ENCODE peak calls at places on chromosomes 7 and 10, in seven cellular contexts. A is left ventricle myocardium inferior, Z is GM13976, V is B cell, D is left lung, E is neural progenitor cell, T is MM.1S. B is an unnamed sample.

GRCh38 chr7:91720255-91720937 is 160.1 kb downstream of the MTERF1 start:
- DNase-seq in A (no peak), Z (no peak), V (no peak), D (no peak), E (no peak), T (no peak), B (no peak)

GRCh38 chr10:49647985-49648795 is 31.3 kb upstream of the C10orf53 start:
- DNase-seq in A (no peak), Z (no peak), V (no peak), D (no peak), E (no peak), T (no peak), B (no peak)

GRCh38 chr10:124083047-124083739 is 10.2 kb downstream of the CHST15 start:
- DNase-seq in A (no peak), Z (no peak), V (no peak), D (no peak), E (no peak), T (no peak), B (no peak)

GRCh38 chr7:137674551-137675409 is 172.0 kb downstream of the DGKI start:
- DNase-seq in A (no peak), Z (no peak), V (no peak), D (no peak), E (no peak), T (no peak), B (no peak)

GRCh38 chr10:42975005-42975493 is 101.8 kb upstream of the RET start:
- DNase-seq in A (no peak), Z (no peak), V (no peak), D (no peak), E (no peak), T (no peak), B (no peak)

GRCh38 chr10:132536241-132536963 is 1.2 kb upstream of the INPP5A start:
- DNase-seq in A (peak), Z (peak), V (no peak), D (peak), E (peak), T (no peak), B (no peak)

GRCh38 chr7:116953727-116954442 is 584 bp downstream of the ST7 start:
- DNase-seq in A (peak), Z (peak), V (peak), D (peak), E (peak), T (peak), B (no peak)

GRCh38 chr10:22500567-22501369 is 155.5 kb downstream of the SPAG6 start:
- DNase-seq in A (no peak), Z (no peak), V (no peak), D (no peak), E (no peak), T (no peak), B (no peak)

GRCh38 chr10:79270471-79271246 is 76.6 kb upstream of the PPIF start:
- DNase-seq in A (peak), Z (no peak), V (no peak), D (peak), E (no peak), T (no peak), B (no peak)

GRCh38 chr10:43294241-43294658 is 27.4 kb upstream of the RASGEF1A start:
- DNase-seq in A (no peak), Z (no peak), V (no peak), D (no peak), E (no peak), T (no peak), B (no peak)

GRCh38 chr10:68861253-68861652 is 33.9 kb downstream of the STOX1 start:
- DNase-seq in A (no peak), Z (no peak), V (no peak), D (no peak), E (no peak), T (no peak), B (no peak)

GRCh38 chr10:129780901-129781795 is 182.9 kb downstream of the EBF3 start:
- DNase-seq in A (no peak), Z (no peak), V (no peak), D (peak), E (no peak), T (no peak), B (no peak)

GRCh38 chr7:101673951-101674350 is 44.9 kb upstream of the MYL10 start:
- DNase-seq in A (no peak), Z (no peak), V (no peak), D (no peak), E (no peak), T (no peak), B (no peak)

GRCh38 chr10:78286186-78286585 is 252.5 kb downstream of the RPS24 start:
- DNase-seq in A (no peak), Z (no peak), V (no peak), D (no peak), E (peak), T (no peak), B (no peak)

GRCh38 chr10:82874671-82875070 is 999.7 kb downstream of the NRG3 start:
- DNase-seq in A (no peak), Z (no peak), V (no peak), D (no peak), E (no peak), T (no peak), B (no peak)

GRCh38 chr7:77759294-77759889 is 38.8 kb downstream of the TMEM60 start:
- DNase-seq in A (no peak), Z (peak), V (peak), D (no peak), E (peak), T (peak), B (peak)

GRCh38 chr10:43078986-43079273 is 2.1 kb downstream of the RET start:
- DNase-seq in A (peak), Z (peak), V (no peak), D (no peak), E (peak), T (no peak), B (no peak)

GRCh38 chr7:29194206-29194593 is 375 bp upstream of the CHN2 start:
- DNase-seq in A (peak), Z (no peak), V (no peak), D (peak), E (peak), T (no peak), B (no peak)

GRCh38 chr10:12605580-12606405 is 256.4 kb downstream of the CAMK1D start:
- DNase-seq in A (peak), Z (peak), V (peak), D (peak), E (peak), T (peak), B (no peak)

GRCh38 chr10:123583639-123584418 is 82.3 kb upstream of the GPR26 start:
- DNase-seq in A (peak), Z (peak), V (no peak), D (peak), E (peak), T (no peak), B (no peak)

GRCh38 chr10:84256510-84257342 is 11.9 kb downstream of the RGR start:
- DNase-seq in A (peak), Z (peak), V (no peak), D (peak), E (peak), T (no peak), B (no peak)

GRCh38 chr10:45313264-45313873 is 2.0 kb downstream of the OR13A1 start:
- DNase-seq in A (no peak), Z (no peak), V (no peak), D (no peak), E (no peak), T (no peak), B (no peak)

GRCh38 chr7:122652851-122653250 is 46.1 kb downstream of the RNF133 start:
- DNase-seq in A (no peak), Z (no peak), V (no peak), D (no peak), E (no peak), T (no peak), B (no peak)

GRCh38 chr10:124534231-124534798 is 72.7 kb downstream of the LHPP start:
- DNase-seq in A (peak), Z (peak), V (peak), D (peak), E (peak), T (no peak), B (no peak)

GRCh38 chr10:109640915-109641314 is 282.4 kb downstream of the XPNPEP1 start:
- DNase-seq in A (no peak), Z (no peak), V (no peak), D (no peak), E (no peak), T (no peak), B (no peak)

GRCh38 chr7:45215611-45216062 is 58.0 kb downstream of the RAMP3 start:
- DNase-seq in A (no peak), Z (no peak), V (no peak), D (no peak), E (no peak), T (no peak), B (no peak)

GRCh38 chr7:23020742-23021401 is 6.9 kb upstream of the HYCC1 start:
- DNase-seq in A (peak), Z (no peak), V (no peak), D (no peak), E (no peak), T (no peak), B (no peak)

GRCh38 chr10:100562806-100563293 is 27.1 kb downstream of the HIF1AN start:
- DNase-seq in A (no peak), Z (no peak), V (no peak), D (no peak), E (peak), T (no peak), B (no peak)

GRCh38 chr7:80848841-80849240 is 70.0 kb downstream of the SEMA3C start:
- DNase-seq in A (no peak), Z (no peak), V (no peak), D (no peak), E (no peak), T (no peak), B (no peak)

GRCh38 chr10:100967332-100967731 is 2.0 kb upstream of the SEMA4G start:
- DNase-seq in A (no peak), Z (no peak), V (no peak), D (no peak), E (no peak), T (no peak), B (no peak)

GRCh38 chr7:66657798-66658197 is 29.1 kb downstream of the KCTD7 start:
- DNase-seq in A (no peak), Z (no peak), V (no peak), D (no peak), E (no peak), T (no peak), B (no peak)

GRCh38 chr10:52644678-52645434 is 127.7 kb downstream of the MBL2 start:
- DNase-seq in A (no peak), Z (peak), V (no peak), D (no peak), E (peak), T (peak), B (peak)

GRCh38 chr10:58220769-58221448 is 46.8 kb downstream of the IPMK start:
- DNase-seq in A (no peak), Z (no peak), V (no peak), D (no peak), E (no peak), T (no peak), B (no peak)

GRCh38 chr10:74072503-74072902 is 74.6 kb downstream of the VCL start:
- DNase-seq in A (no peak), Z (no peak), V (no peak), D (no peak), E (no peak), T (no peak), B (no peak)

GRCh38 chr7:121519548-121520521 is 123.7 kb upstream of the FAM3C start:
- DNase-seq in A (peak), Z (peak), V (no peak), D (no peak), E (no peak), T (no peak), B (no peak)

GRCh38 chr10:129956285-129956649 is 7.8 kb downstream of the EBF3 start:
- DNase-seq in A (no peak), Z (no peak), V (no peak), D (no peak), E (peak), T (no peak), B (no peak)

GRCh38 chr10:132331259-132331955 is 586 bp upstream of the LRRC27 start:
- DNase-seq in A (peak), Z (no peak), V (no peak), D (no peak), E (no peak), T (no peak), B (no peak)

DNA sequence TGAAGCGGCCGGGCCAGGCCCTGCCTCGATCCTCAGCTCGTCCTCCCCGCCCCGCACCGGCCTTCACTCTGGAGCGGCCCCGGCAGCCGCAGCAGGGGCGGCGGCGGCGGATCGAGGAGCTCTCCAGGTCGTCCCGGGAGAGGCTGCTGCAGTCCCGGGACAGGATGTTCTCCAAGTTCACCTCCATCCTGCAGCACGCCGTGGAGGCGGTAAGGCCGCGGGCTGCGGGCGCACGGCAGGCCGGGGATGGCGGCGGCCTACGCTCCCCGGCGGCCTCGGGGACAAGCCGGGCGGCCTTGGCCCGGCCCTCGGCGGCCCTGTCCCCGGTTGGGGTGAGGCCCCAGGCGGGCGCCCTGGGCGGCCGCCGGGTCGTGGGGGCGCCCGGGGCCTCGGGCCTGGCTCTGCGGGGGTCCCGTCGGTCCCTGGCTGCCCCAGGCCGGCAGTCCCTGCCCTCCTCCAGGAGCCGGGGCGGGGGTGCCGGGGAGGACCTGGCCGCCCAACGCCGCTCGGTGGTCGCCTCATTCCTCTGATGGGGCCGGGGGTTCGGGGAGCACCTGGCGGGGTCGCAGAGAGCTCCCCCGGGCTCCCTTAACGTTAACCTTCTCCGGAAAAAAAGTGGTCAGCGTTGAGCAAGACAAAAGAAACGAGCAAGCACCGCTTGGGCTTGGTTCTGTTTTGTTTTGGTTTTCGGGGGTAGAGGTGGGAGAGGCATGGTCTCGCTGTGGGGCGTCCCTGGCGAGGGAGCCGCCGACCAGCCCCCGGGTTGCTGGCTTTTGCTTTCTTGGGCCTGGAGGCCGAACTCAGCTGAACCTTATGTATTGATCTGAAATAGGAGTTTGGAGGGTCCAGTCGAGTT is 563 bp downstream of the FHIP2A start:
- DNase-seq in A (peak), Z (peak), V (peak), D (peak), E (peak), T (peak), B (no peak)
- TF ChIP-seq CTCF in A (peak), Z (no peak), V (peak), D (no peak), E (no peak), T (no peak), B (no peak)

GRCh38 chr7:27329917-27330316 is 87.3 kb downstream of the EVX1 start:
- DNase-seq in A (no peak), Z (no peak), V (no peak), D (no peak), E (no peak), T (no peak), B (no peak)
- TF ChIP-seq CTCF in A (peak), Z (no peak), V (no peak), D (peak), E (peak), T (no peak), B (peak)

GRCh38 chr7:26188291-26188999 is 12.1 kb downstream of the HNRNPA2B1 start:
- DNase-seq in A (no peak), Z (no peak), V (no peak), D (no peak), E (no peak), T (peak), B (no peak)
- TF ChIP-seq CTCF in A (no peak), Z (no peak), V (no peak), D (no peak), E (no peak), T (no peak), B (no peak)

DNA sequence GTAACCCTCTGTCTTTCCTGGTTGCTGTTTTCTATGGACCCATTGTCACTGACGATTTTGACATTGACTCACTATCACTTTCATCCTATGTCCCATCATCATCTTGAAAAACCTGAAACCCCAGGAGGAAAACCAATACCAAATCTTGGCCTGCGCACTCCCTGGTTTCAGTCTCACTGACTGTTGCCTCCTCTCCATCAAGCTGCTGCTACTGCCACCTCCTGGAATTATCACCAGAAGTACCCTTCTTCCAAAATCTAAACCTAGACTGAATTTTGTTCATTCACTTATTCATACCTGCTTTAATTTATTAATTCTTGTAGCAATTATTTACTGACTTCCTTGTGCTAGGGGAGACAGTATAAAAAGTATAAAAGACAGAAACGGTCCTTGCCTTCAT is 44.5 kb upstream of the ACBD5 start:
- DNase-seq in A (no peak), Z (no peak), V (no peak), D (no peak), E (peak), T (peak), B (peak)
- TF ChIP-seq CTCF in A (peak), Z (no peak), V (no peak), D (no peak), E (peak), T (peak), B (peak)